ENCODE peak calls at places on chromosomes 7 and 10, in five cellular contexts. W is neural progenitor cell, A is WTC11, O is adrenal gland, G is foreskin keratinocyte. X is an unnamed sample.

GRCh38 chr7:50393547-50394252 is 56.5 kb downstream of the FIGNL1 start:
- DNase-seq in W (no peak), G (no peak), A (no peak), O (no peak), X (no peak)

GRCh38 chr7:51186531-51186930 is 130.1 kb downstream of the COBL start:
- DNase-seq in O (no peak), G (no peak), A (no peak), W (no peak), X (peak; percentile 14)

GRCh38 chr7:133253522-133253882 is 624 bp downstream of the EXOC4 start:
- DNase-seq in O (peak; percentile 18), A (no peak), G (no peak), W (peak; percentile 13), X (peak; percentile 19)

GRCh38 chr10:44864637-44865288 is 46.4 kb upstream of the TMEM72 start:
- DNase-seq in G (peak; percentile 67), O (peak; percentile 91), W (peak; percentile 93), A (peak; percentile 95), X (peak; percentile 88)

GRCh38 chr7:155792315-155792960 is 19.8 kb downstream of the SHH start:
- DNase-seq in A (no peak), G (no peak), W (no peak), O (no peak), X (no peak)

GRCh38 chr10:23200586-23200985 is 8.5 kb downstream of the PTF1A start:
- DNase-seq in W (peak; percentile 5), G (no peak), A (no peak), O (no peak), X (no peak)

GRCh38 chr7:101919363-101920115 is 102.1 kb downstream of the CUX1 start:
- DNase-seq in A (no peak), G (no peak), O (no peak), W (no peak), X (no peak)

GRCh38 chr7:90655566-90655965 is 59.4 kb downstream of the CDK14 start:
- DNase-seq in A (no peak), G (peak; percentile 87), W (no peak), O (no peak), X (peak; percentile 88)

GRCh38 chr10:84665883-84666463 is 337.6 kb downstream of the CCSER2 start:
- DNase-seq in W (peak; percentile 57), A (peak; percentile 91), O (no peak), G (no peak), X (no peak)

GRCh38 chr7:117116221-117116620 is 162.9 kb downstream of the ST7 start:
- DNase-seq in G (no peak), O (no peak), W (no peak), A (no peak), X (no peak)

DNA sequence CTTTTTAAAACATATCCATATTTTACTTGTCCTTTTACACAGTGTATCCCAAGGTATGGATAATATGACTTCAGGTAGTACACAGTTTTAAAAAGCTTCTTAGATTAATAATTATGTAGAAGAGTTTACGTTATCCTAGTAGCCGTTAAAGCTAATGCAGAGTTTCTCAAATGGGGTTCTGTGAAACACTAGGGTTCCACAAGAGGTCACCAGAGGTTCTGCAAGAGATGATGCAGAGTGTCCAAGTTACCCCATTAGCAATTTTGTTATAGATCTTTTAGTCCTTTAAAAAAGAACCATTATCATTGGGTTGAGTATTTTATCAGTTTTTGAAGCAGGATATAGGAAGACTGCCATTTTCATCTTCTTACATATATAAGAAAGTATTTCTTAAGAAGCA is 298.9 kb upstream of the HPS1 start:
- DNase-seq in W (peak; percentile 1), G (no peak), O (no peak), A (no peak), X (no peak)
- TF ChIP-seq CTCF in W (peak; percentile 19), G (peak; percentile 10), O (no peak), A (no peak), X (no peak)

GRCh38 chr10:114623661-114624294 is 34.3 kb downstream of the ABLIM1 start:
- DNase-seq in G (peak; percentile 82), A (no peak), O (peak; percentile 41), W (no peak), X (peak; percentile 70)
- TF ChIP-seq CTCF in G (no peak), A (no peak), O (no peak), W (no peak), X (no peak)

DNA sequence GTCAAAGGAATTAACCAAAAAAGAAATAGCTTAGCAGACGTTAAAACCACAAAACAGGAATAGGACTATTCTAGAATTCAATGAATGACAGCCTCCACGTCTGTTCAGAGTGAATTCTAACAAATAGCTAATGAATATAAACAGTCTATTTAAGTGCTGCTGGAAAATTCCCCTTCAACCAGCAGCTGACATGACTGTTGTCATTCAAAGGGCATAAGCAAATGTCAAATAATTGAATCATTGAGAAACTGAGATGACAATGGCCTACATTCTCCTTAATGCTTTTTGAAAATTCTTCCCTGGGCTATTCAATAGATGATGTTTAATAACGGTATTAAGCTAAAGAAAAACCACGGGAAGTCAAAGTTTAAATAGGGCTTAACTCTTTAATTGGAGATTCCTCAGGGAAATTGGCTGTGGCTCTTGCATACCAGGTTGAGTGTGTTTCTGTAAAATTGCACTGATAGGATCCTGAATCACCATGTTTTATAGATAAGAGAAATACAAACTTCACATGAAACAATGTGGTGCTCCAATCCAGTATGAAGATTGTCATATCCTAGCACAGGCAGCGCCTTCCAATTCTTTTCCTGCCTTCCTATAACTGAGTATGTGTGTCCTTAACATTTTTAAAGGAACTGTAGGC is 77.0 kb downstream of the ARL4A start:
- DNase-seq in O (no peak), W (peak; percentile 5), G (no peak), A (no peak), X (no peak)
- TF ChIP-seq CTCF in O (no peak), W (no peak), G (no peak), A (no peak), X (no peak)

DNA sequence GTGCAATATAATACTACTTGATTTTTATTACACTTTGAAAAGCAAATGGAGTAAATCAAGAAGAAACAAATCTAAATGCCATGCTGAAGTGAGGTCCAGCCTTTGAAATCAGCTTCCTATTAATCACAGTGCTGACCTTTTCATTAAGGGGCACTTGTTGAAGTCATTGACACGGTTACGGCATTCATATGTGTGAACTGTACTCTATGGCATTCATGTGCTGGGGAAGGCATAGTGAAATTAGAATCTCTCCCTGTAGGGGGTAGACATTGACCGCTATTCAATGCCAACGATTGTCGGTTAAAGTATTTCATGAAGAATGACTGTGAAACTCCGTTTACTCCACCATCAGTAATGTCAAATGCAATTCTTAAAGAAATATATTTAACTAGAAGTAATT is 296.1 kb upstream of the SEMA3A start:
- DNase-seq in O (no peak), G (no peak), A (no peak), W (no peak), X (peak; percentile 38)
- TF ChIP-seq CTCF in O (no peak), G (no peak), A (no peak), W (no peak), X (no peak)

GRCh38 chr7:17989546-17989945 is 38.1 kb downstream of the PRPS1L1 start:
- DNase-seq in A (no peak), W (no peak), O (no peak), G (peak; percentile 26), X (no peak)

GRCh38 chr7:17988858-17989257 is 38.8 kb downstream of the PRPS1L1 start:
- DNase-seq in O (no peak), A (no peak), W (no peak), G (no peak), X (no peak)

GRCh38 chr7:17994079-17994478 is 33.6 kb downstream of the PRPS1L1 start:
- DNase-seq in A (no peak), O (no peak), G (no peak), W (no peak), X (no peak)

GRCh38 chr7:17990761-17991160 is 36.9 kb downstream of the PRPS1L1 start:
- DNase-seq in G (no peak), A (no peak), W (no peak), O (no peak), X (no peak)

DNA sequence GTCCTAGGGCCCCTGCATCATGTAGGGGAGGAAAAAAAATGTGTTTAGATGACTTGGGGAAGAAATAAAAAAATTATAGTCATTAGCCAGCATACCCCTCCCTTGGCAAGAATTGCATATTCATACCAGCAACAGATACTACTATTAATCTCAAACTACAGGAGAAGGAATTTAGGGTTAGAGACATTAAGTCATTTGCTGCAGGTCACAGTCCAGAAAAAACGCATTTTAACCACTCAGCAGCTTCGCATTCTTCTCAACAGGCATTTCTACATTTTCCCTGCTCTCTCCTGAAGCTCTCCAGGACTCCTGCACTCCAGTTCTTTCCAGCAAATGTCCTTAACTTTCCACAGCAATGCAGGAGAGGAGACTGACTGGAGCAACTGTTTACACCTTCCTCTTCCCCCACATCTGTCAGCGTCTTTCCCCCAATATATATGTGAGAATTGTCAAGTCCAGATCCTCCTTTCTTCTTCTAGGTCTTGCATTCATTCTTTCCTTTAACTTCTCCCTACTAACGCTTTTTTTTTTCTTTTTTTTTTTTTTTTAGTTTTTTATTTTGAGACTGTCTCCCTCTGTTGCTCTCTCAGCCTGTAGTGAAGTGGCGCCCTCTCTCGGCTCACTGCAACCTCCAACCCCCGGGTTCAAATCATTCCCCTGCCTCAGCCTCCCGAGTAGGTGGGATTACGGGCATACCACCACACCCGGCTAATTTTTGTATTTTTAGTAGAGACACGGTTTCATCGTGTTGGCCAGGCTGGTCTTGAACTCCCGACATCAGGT is 35.6 kb downstream of the PRPS1L1 start:
- DNase-seq in G (no peak), A (peak; percentile 71), W (peak; percentile 36), O (no peak), X (peak; percentile 27)
- TF ChIP-seq CTCF in G (peak; percentile 51), A (peak; percentile 33), W (peak; percentile 57), O (peak; percentile 30), X (peak; percentile 59)

GRCh38 chr10:104643023-104643663 is 2.1 kb downstream of the SORCS3 start:
- DNase-seq in A (no peak), O (no peak), G (no peak), W (no peak), X (no peak)
- TF ChIP-seq CTCF in A (no peak), O (no peak), G (no peak), W (no peak), X (no peak)

DNA sequence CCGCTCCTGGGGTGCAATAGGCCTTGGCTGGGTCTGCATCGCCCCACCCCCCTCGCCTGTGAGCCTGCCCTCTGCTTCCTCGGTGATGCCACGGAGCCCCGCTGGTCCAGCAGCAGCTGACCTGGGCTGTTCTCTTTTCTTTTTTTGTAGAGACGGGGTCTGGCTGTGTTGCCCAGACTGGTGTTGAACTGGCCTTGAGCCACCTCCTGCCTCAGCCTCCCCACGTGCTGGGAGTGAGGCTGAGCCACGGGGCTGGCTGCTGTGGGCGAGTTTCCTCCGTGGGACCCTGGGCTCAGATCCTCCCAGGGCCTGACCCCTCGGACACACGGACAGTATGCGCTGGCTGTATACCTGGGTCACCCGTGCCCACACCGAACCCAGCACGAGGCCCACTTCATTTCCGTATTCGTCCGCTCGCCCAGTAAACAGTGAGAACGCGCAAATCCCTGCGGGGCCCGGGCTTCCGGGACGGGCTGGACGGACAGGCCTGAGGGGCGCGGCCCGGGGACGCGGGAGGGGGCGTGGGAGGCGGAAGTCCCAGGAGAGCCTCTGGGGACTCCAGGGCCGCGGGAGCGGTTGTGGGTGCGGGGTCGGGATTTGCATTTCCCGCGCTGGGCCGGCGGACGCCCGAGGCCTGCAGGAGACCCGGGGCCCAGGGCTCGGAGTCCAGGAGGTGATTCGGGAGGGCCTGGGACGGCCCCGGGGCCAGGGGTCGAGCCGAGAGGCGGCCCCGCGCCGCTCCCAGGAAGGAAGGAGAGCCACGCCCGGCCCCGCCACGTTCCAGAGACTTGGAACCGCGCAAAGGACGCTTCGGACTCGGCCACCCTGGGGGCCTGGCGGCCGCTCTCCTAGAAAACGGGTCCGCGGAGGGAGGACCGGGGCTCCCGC is 57.8 kb upstream of the DNAJB6 start:
- DNase-seq in A (peak; percentile 49), G (no peak), W (no peak), O (no peak), X (peak; percentile 39)
- TF ChIP-seq CTCF in A (no peak), G (no peak), W (no peak), O (no peak), X (no peak)

X was measured in cardiac fibroblast.